ENCODE peak calls at places on chromosomes 6 and 20, in ten cellular contexts. One of them, this sample, is unnamed.
A peak's percentile ranks its signal among the peaks of the same experiment; 100 is the strongest.

GRCh38 chr6:49915035-49915434 is 48.7 kb upstream of the CRISP1 start:
- DNase-seq in lower lobe of right lung: no peak
- DNase-seq in NCI-H2171 treated with DMSO at 0.1 percent for 48 hours: peak; percentile 23
- DNase-seq in cardiac fibroblast: no peak
- DNase-seq in amygdala: peak; percentile 3
- DNase-seq in SW480: no peak
- DNase-seq in T47D: no peak
- DNase-seq in effector memory CD8-positive, alpha-beta T cell: no peak
- DNase-seq in bronchial epithelial cell: peak; percentile 76
- DNase-seq in MM.1S: no peak
- DNase-seq in this sample: no peak

GRCh38 chr6:89999154-89999553 is 104.9 kb downstream of the GJA10 start:
- DNase-seq in amygdala: no peak
- DNase-seq in NCI-H2171 treated with DMSO at 0.1 percent for 48 hours: peak; percentile 92
- DNase-seq in T47D: no peak
- DNase-seq in effector memory CD8-positive, alpha-beta T cell: peak; percentile 3
- DNase-seq in lower lobe of right lung: no peak
- DNase-seq in bronchial epithelial cell: peak; percentile 97
- DNase-seq in MM.1S: no peak
- DNase-seq in cardiac fibroblast: peak; percentile 6
- DNase-seq in SW480: peak; percentile 0
- DNase-seq in this sample: no peak

GRCh38 chr6:49979584-49979983 is 10.2 kb upstream of the DEFB113 start:
- DNase-seq in bronchial epithelial cell: no peak
- DNase-seq in T47D: no peak
- DNase-seq in MM.1S: peak; percentile 15
- DNase-seq in lower lobe of right lung: no peak
- DNase-seq in SW480: peak; percentile 82
- DNase-seq in amygdala: no peak
- DNase-seq in NCI-H2171 treated with DMSO at 0.1 percent for 48 hours: no peak
- DNase-seq in effector memory CD8-positive, alpha-beta T cell: no peak
- DNase-seq in cardiac fibroblast: no peak
- DNase-seq in this sample: no peak

GRCh38 chr20:25706793-25707192 is 10.1 kb upstream of the ZNF337 start:
- DNase-seq in cardiac fibroblast: no peak
- DNase-seq in amygdala: no peak
- DNase-seq in effector memory CD8-positive, alpha-beta T cell: no peak
- DNase-seq in SW480: no peak
- DNase-seq in MM.1S: no peak
- DNase-seq in NCI-H2171 treated with DMSO at 0.1 percent for 48 hours: no peak
- DNase-seq in T47D: no peak
- DNase-seq in bronchial epithelial cell: peak; percentile 8
- DNase-seq in lower lobe of right lung: no peak
- DNase-seq in this sample: no peak

GRCh38 chr6:150196942-150197745 is 54.3 kb downstream of the PPP1R14C start:
- DNase-seq in bronchial epithelial cell: no peak
- DNase-seq in SW480: no peak
- DNase-seq in cardiac fibroblast: no peak
- DNase-seq in amygdala: no peak
- DNase-seq in effector memory CD8-positive, alpha-beta T cell: no peak
- DNase-seq in lower lobe of right lung: no peak
- DNase-seq in MM.1S: no peak
- DNase-seq in NCI-H2171 treated with DMSO at 0.1 percent for 48 hours: peak; percentile 26
- DNase-seq in T47D: no peak
- DNase-seq in this sample: no peak

GRCh38 chr20:38889792-38890496 is 36.3 kb upstream of the FAM83D start:
- DNase-seq in cardiac fibroblast: no peak
- DNase-seq in bronchial epithelial cell: no peak
- DNase-seq in NCI-H2171 treated with DMSO at 0.1 percent for 48 hours: no peak
- DNase-seq in MM.1S: no peak
- DNase-seq in amygdala: peak; percentile 82
- DNase-seq in effector memory CD8-positive, alpha-beta T cell: no peak
- DNase-seq in T47D: no peak
- DNase-seq in lower lobe of right lung: no peak
- DNase-seq in SW480: no peak
- DNase-seq in this sample: no peak

GRCh38 chr20:35663813-35664543 is 722 bp downstream of the CPNE1 start:
- DNase-seq in bronchial epithelial cell: peak; percentile 29
- DNase-seq in cardiac fibroblast: peak; percentile 28
- DNase-seq in SW480: peak; percentile 67
- DNase-seq in T47D: peak; percentile 26
- DNase-seq in lower lobe of right lung: peak; percentile 56
- DNase-seq in effector memory CD8-positive, alpha-beta T cell: peak; percentile 69
- DNase-seq in MM.1S: peak; percentile 65
- DNase-seq in NCI-H2171 treated with DMSO at 0.1 percent for 48 hours: peak; percentile 57
- DNase-seq in amygdala: peak; percentile 27
- DNase-seq in this sample: peak; percentile 21

GRCh38 chr6:51949451-51949850 is 138.0 kb downstream of the PKHD1 start:
- DNase-seq in lower lobe of right lung: no peak
- DNase-seq in bronchial epithelial cell: no peak
- DNase-seq in effector memory CD8-positive, alpha-beta T cell: no peak
- DNase-seq in amygdala: no peak
- DNase-seq in cardiac fibroblast: no peak
- DNase-seq in NCI-H2171 treated with DMSO at 0.1 percent for 48 hours: no peak
- DNase-seq in SW480: no peak
- DNase-seq in T47D: no peak
- DNase-seq in MM.1S: no peak
- DNase-seq in this sample: no peak

GRCh38 chr6:166598441-166599138 is 12.1 kb upstream of the RAMACL start:
- DNase-seq in cardiac fibroblast: peak; percentile 96
- DNase-seq in amygdala: no peak
- DNase-seq in MM.1S: no peak
- DNase-seq in SW480: no peak
- DNase-seq in effector memory CD8-positive, alpha-beta T cell: no peak
- DNase-seq in bronchial epithelial cell: peak; percentile 46
- DNase-seq in NCI-H2171 treated with DMSO at 0.1 percent for 48 hours: no peak
- DNase-seq in lower lobe of right lung: no peak
- DNase-seq in T47D: no peak
- DNase-seq in this sample: no peak

GRCh38 chr6:141267420-141267819 is 865.3 kb upstream of the GJE1 start:
- DNase-seq in effector memory CD8-positive, alpha-beta T cell: no peak
- DNase-seq in bronchial epithelial cell: no peak
- DNase-seq in amygdala: no peak
- DNase-seq in cardiac fibroblast: no peak
- DNase-seq in NCI-H2171 treated with DMSO at 0.1 percent for 48 hours: no peak
- DNase-seq in SW480: no peak
- DNase-seq in T47D: no peak
- DNase-seq in MM.1S: no peak
- DNase-seq in lower lobe of right lung: no peak
- DNase-seq in this sample: no peak

GRCh38 chr6:118903134-118903533 is 9.2 kb downstream of the ASF1A start:
- DNase-seq in cardiac fibroblast: no peak
- DNase-seq in MM.1S: no peak
- DNase-seq in effector memory CD8-positive, alpha-beta T cell: no peak
- DNase-seq in NCI-H2171 treated with DMSO at 0.1 percent for 48 hours: no peak
- DNase-seq in SW480: no peak
- DNase-seq in bronchial epithelial cell: peak; percentile 4
- DNase-seq in lower lobe of right lung: no peak
- DNase-seq in amygdala: no peak
- DNase-seq in T47D: no peak
- DNase-seq in this sample: no peak

GRCh38 chr6:24026050-24026449 is 100.0 kb upstream of the NRSN1 start:
- DNase-seq in cardiac fibroblast: no peak
- DNase-seq in NCI-H2171 treated with DMSO at 0.1 percent for 48 hours: no peak
- DNase-seq in bronchial epithelial cell: no peak
- DNase-seq in SW480: no peak
- DNase-seq in effector memory CD8-positive, alpha-beta T cell: no peak
- DNase-seq in lower lobe of right lung: no peak
- DNase-seq in MM.1S: no peak
- DNase-seq in amygdala: no peak
- DNase-seq in T47D: no peak
- DNase-seq in this sample: no peak

GRCh38 chr20:845226-845868 is 11.8 kb downstream of the FAM110A start:
- DNase-seq in bronchial epithelial cell: no peak
- DNase-seq in SW480: no peak
- DNase-seq in cardiac fibroblast: no peak
- DNase-seq in amygdala: no peak
- DNase-seq in effector memory CD8-positive, alpha-beta T cell: no peak
- DNase-seq in lower lobe of right lung: no peak
- DNase-seq in MM.1S: no peak
- DNase-seq in NCI-H2171 treated with DMSO at 0.1 percent for 48 hours: peak; percentile 35
- DNase-seq in T47D: no peak
- DNase-seq in this sample: no peak

GRCh38 chr20:37755665-37756064 is 61.8 kb downstream of the CTNNBL1 start:
- DNase-seq in MM.1S: no peak
- DNase-seq in bronchial epithelial cell: no peak
- DNase-seq in effector memory CD8-positive, alpha-beta T cell: no peak
- DNase-seq in cardiac fibroblast: no peak
- DNase-seq in amygdala: no peak
- DNase-seq in T47D: no peak
- DNase-seq in NCI-H2171 treated with DMSO at 0.1 percent for 48 hours: no peak
- DNase-seq in SW480: no peak
- DNase-seq in lower lobe of right lung: no peak
- DNase-seq in this sample: no peak

GRCh38 chr20:41079066-41079465 is 50.4 kb downstream of the TOP1 start:
- DNase-seq in amygdala: no peak
- DNase-seq in NCI-H2171 treated with DMSO at 0.1 percent for 48 hours: no peak
- DNase-seq in effector memory CD8-positive, alpha-beta T cell: no peak
- DNase-seq in MM.1S: no peak
- DNase-seq in bronchial epithelial cell: no peak
- DNase-seq in T47D: no peak
- DNase-seq in lower lobe of right lung: no peak
- DNase-seq in cardiac fibroblast: no peak
- DNase-seq in SW480: no peak
- DNase-seq in this sample: no peak

GRCh38 chr20:20752712-20753111 is 40.3 kb upstream of the RALGAPA2 start:
- DNase-seq in bronchial epithelial cell: no peak
- DNase-seq in SW480: no peak
- DNase-seq in lower lobe of right lung: no peak
- DNase-seq in effector memory CD8-positive, alpha-beta T cell: no peak
- DNase-seq in cardiac fibroblast: peak; percentile 15
- DNase-seq in NCI-H2171 treated with DMSO at 0.1 percent for 48 hours: no peak
- DNase-seq in amygdala: no peak
- DNase-seq in MM.1S: no peak
- DNase-seq in T47D: no peak
- DNase-seq in this sample: no peak

GRCh38 chr20:32387262-32387661 is 29.1 kb downstream of the ASXL1 start:
- DNase-seq in lower lobe of right lung: no peak
- DNase-seq in effector memory CD8-positive, alpha-beta T cell: peak; percentile 37
- DNase-seq in MM.1S: no peak
- DNase-seq in T47D: no peak
- DNase-seq in SW480: no peak
- DNase-seq in NCI-H2171 treated with DMSO at 0.1 percent for 48 hours: no peak
- DNase-seq in bronchial epithelial cell: no peak
- DNase-seq in cardiac fibroblast: no peak
- DNase-seq in amygdala: no peak
- DNase-seq in this sample: peak; percentile 62

GRCh38 chr6:90375681-90376439 is 79.2 kb upstream of the BACH2 start:
- DNase-seq in bronchial epithelial cell: peak; percentile 30
- DNase-seq in NCI-H2171 treated with DMSO at 0.1 percent for 48 hours: no peak
- DNase-seq in cardiac fibroblast: peak; percentile 34
- DNase-seq in effector memory CD8-positive, alpha-beta T cell: no peak
- DNase-seq in MM.1S: no peak
- DNase-seq in lower lobe of right lung: no peak
- DNase-seq in SW480: no peak
- DNase-seq in T47D: no peak
- DNase-seq in amygdala: no peak
- DNase-seq in this sample: no peak

GRCh38 chr6:31058128-31058894 is 48.0 kb downstream of the MUC22 start:
- DNase-seq in T47D: peak; percentile 60
- DNase-seq in MM.1S: no peak
- DNase-seq in cardiac fibroblast: peak; percentile 84
- DNase-seq in SW480: peak; percentile 77
- DNase-seq in effector memory CD8-positive, alpha-beta T cell: no peak
- DNase-seq in bronchial epithelial cell: peak; percentile 98
- DNase-seq in NCI-H2171 treated with DMSO at 0.1 percent for 48 hours: peak; percentile 23
- DNase-seq in lower lobe of right lung: no peak
- DNase-seq in amygdala: no peak
- DNase-seq in this sample: no peak

GRCh38 chr6:160952633-160953281 is 38.8 kb upstream of the MAP3K4 start:
- DNase-seq in NCI-H2171 treated with DMSO at 0.1 percent for 48 hours: no peak
- DNase-seq in lower lobe of right lung: no peak
- DNase-seq in bronchial epithelial cell: peak; percentile 66
- DNase-seq in cardiac fibroblast: peak; percentile 43
- DNase-seq in effector memory CD8-positive, alpha-beta T cell: no peak
- DNase-seq in MM.1S: no peak
- DNase-seq in T47D: no peak
- DNase-seq in amygdala: no peak
- DNase-seq in SW480: no peak
- DNase-seq in this sample: no peak

GRCh38 chr20:37145014-37145413 is 34.1 kb upstream of the RPN2 start:
- DNase-seq in bronchial epithelial cell: no peak
- DNase-seq in NCI-H2171 treated with DMSO at 0.1 percent for 48 hours: no peak
- DNase-seq in T47D: no peak
- DNase-seq in lower lobe of right lung: no peak
- DNase-seq in MM.1S: no peak
- DNase-seq in cardiac fibroblast: no peak
- DNase-seq in amygdala: no peak
- DNase-seq in SW480: no peak
- DNase-seq in effector memory CD8-positive, alpha-beta T cell: no peak
- DNase-seq in this sample: no peak

GRCh38 chr6:12608016-12608860 is 108.3 kb upstream of the PHACTR1 start:
- DNase-seq in T47D: no peak
- DNase-seq in cardiac fibroblast: peak; percentile 31
- DNase-seq in NCI-H2171 treated with DMSO at 0.1 percent for 48 hours: no peak
- DNase-seq in effector memory CD8-positive, alpha-beta T cell: no peak
- DNase-seq in MM.1S: peak; percentile 76
- DNase-seq in amygdala: no peak
- DNase-seq in bronchial epithelial cell: peak; percentile 54
- DNase-seq in SW480: no peak
- DNase-seq in lower lobe of right lung: no peak
- DNase-seq in this sample: no peak

GRCh38 chr6:158954778-158955177 is 45.2 kb downstream of the RSPH3 start:
- DNase-seq in cardiac fibroblast: no peak
- DNase-seq in effector memory CD8-positive, alpha-beta T cell: no peak
- DNase-seq in MM.1S: no peak
- DNase-seq in bronchial epithelial cell: peak; percentile 19
- DNase-seq in NCI-H2171 treated with DMSO at 0.1 percent for 48 hours: no peak
- DNase-seq in lower lobe of right lung: no peak
- DNase-seq in amygdala: no peak
- DNase-seq in T47D: no peak
- DNase-seq in SW480: no peak
- DNase-seq in this sample: no peak

GRCh38 chr6:39411465-39411864 is 89.0 kb upstream of the KCNK16 start:
- DNase-seq in bronchial epithelial cell: peak; percentile 48
- DNase-seq in T47D: no peak
- DNase-seq in lower lobe of right lung: no peak
- DNase-seq in NCI-H2171 treated with DMSO at 0.1 percent for 48 hours: no peak
- DNase-seq in amygdala: no peak
- DNase-seq in SW480: no peak
- DNase-seq in cardiac fibroblast: peak; percentile 51
- DNase-seq in MM.1S: no peak
- DNase-seq in effector memory CD8-positive, alpha-beta T cell: no peak
- DNase-seq in this sample: no peak

GRCh38 chr6:136411028-136411329 is 121.3 kb upstream of the BCLAF1 start:
- DNase-seq in amygdala: no peak
- DNase-seq in T47D: no peak
- DNase-seq in NCI-H2171 treated with DMSO at 0.1 percent for 48 hours: no peak
- DNase-seq in bronchial epithelial cell: no peak
- DNase-seq in lower lobe of right lung: no peak
- DNase-seq in MM.1S: peak; percentile 10
- DNase-seq in cardiac fibroblast: no peak
- DNase-seq in effector memory CD8-positive, alpha-beta T cell: no peak
- DNase-seq in SW480: no peak
- DNase-seq in this sample: no peak

GRCh38 chr6:1940381-1940780 is 305.0 kb downstream of the GMDS start:
- DNase-seq in amygdala: no peak
- DNase-seq in lower lobe of right lung: no peak
- DNase-seq in bronchial epithelial cell: no peak
- DNase-seq in NCI-H2171 treated with DMSO at 0.1 percent for 48 hours: no peak
- DNase-seq in SW480: no peak
- DNase-seq in T47D: no peak
- DNase-seq in effector memory CD8-positive, alpha-beta T cell: no peak
- DNase-seq in MM.1S: no peak
- DNase-seq in cardiac fibroblast: no peak
- DNase-seq in this sample: no peak

GRCh38 chr6:15110721-15111354 is 135.0 kb upstream of the JARID2 start:
- DNase-seq in T47D: no peak
- DNase-seq in effector memory CD8-positive, alpha-beta T cell: no peak
- DNase-seq in MM.1S: no peak
- DNase-seq in lower lobe of right lung: no peak
- DNase-seq in SW480: no peak
- DNase-seq in NCI-H2171 treated with DMSO at 0.1 percent for 48 hours: no peak
- DNase-seq in amygdala: no peak
- DNase-seq in bronchial epithelial cell: no peak
- DNase-seq in cardiac fibroblast: peak; percentile 6
- DNase-seq in this sample: no peak

GRCh38 chr20:41380551-41381262 is 14.1 kb upstream of the EMILIN3 start:
- DNase-seq in cardiac fibroblast: no peak
- DNase-seq in SW480: no peak
- DNase-seq in amygdala: no peak
- DNase-seq in NCI-H2171 treated with DMSO at 0.1 percent for 48 hours: no peak
- DNase-seq in T47D: no peak
- DNase-seq in MM.1S: no peak
- DNase-seq in bronchial epithelial cell: no peak
- DNase-seq in effector memory CD8-positive, alpha-beta T cell: no peak
- DNase-seq in lower lobe of right lung: no peak
- DNase-seq in this sample: no peak